ENCODE peak calls at places on chromosomes 3 and 15, in ten cellular contexts. I, T, P, X, M, Q, D, S, W and E are unnamed samples.

GRCh38 chr3:127105587-127105986 is 87.3 kb upstream of the PRR23E start:
- DNase-seq in I (no peak), T (no peak), D (no peak), S (no peak), M (no peak), X (no peak), W (no peak), Q (no peak), P (no peak), E (no peak)

GRCh38 chr3:80770106-80771079 is 991.1 kb downstream of the GBE1 start:
- DNase-seq in W (peak; percentile 6), I (no peak), X (no peak), T (peak; percentile 53), S (peak; percentile 55), M (no peak), Q (no peak), D (no peak), P (no peak), E (no peak)

GRCh38 chr3:165339753-165340152 is 143.6 kb upstream of the SLITRK3 start:
- DNase-seq in S (no peak), Q (no peak), M (no peak), I (no peak), P (no peak), D (peak; percentile 31), W (no peak), T (peak; percentile 33), X (no peak), E (peak; percentile 32)

GRCh38 chr3:51642462-51642861 is 28.6 kb upstream of the TEX264 start:
- DNase-seq in D (no peak), T (no peak), P (no peak), Q (no peak), W (no peak), X (no peak), I (no peak), M (no peak), S (peak; percentile 33), E (no peak)

GRCh38 chr3:157132936-157133335 is 27.0 kb downstream of the CCNL1 start:
- DNase-seq in P (peak; percentile 88), I (no peak), D (no peak), S (no peak), W (no peak), T (no peak), X (no peak), M (no peak), Q (no peak), E (no peak)

GRCh38 chr3:136990826-136991225 is 33.0 kb downstream of the IL20RB start:
- DNase-seq in I (no peak), Q (no peak), M (no peak), S (no peak), W (no peak), T (no peak), P (no peak), D (no peak), X (no peak), E (no peak)

GRCh38 chr3:10286596-10287295 is 6.0 kb downstream of the GHRL start:
- DNase-seq in S (peak; percentile 78), M (peak; percentile 45), I (no peak), D (no peak), Q (peak; percentile 58), P (peak; percentile 36), W (no peak), X (no peak), T (peak; percentile 10), E (peak; percentile 37)

GRCh38 chr15:35351059-35351458 is 194.9 kb downstream of the DPH6 start:
- DNase-seq in T (no peak), I (no peak), M (no peak), Q (no peak), P (no peak), X (no peak), D (no peak), S (no peak), W (no peak), E (no peak)

GRCh38 chr15:91132079-91132478 is 32.0 kb downstream of the SV2B start:
- DNase-seq in P (no peak), T (no peak), M (no peak), S (no peak), D (no peak), I (no peak), X (no peak), W (peak; percentile 27), Q (no peak), E (no peak)

GRCh38 chr3:126157083-126157768 is 23.2 kb downstream of the ALDH1L1 start:
- DNase-seq in T (no peak), S (no peak), W (no peak), P (no peak), X (no peak), I (no peak), D (no peak), Q (no peak), M (no peak), E (no peak)

GRCh38 chr3:8110966-8111798 is 390.4 kb upstream of the LMCD1 start:
- DNase-seq in M (peak; percentile 5), I (no peak), W (peak; percentile 44), D (peak; percentile 1), T (peak; percentile 1), Q (peak; percentile 58), S (peak; percentile 76), P (peak; percentile 77), X (peak; percentile 29), E (peak; percentile 26)

GRCh38 chr3:6799264-6799915 is 61.5 kb upstream of the GRM7 start:
- DNase-seq in Q (peak; percentile 3), W (peak; percentile 54), T (peak; percentile 30), D (no peak), S (peak; percentile 52), P (no peak), M (no peak), X (peak; percentile 31), I (no peak), E (no peak)

GRCh38 chr3:46946416-46946815 is 30.1 kb downstream of the CCDC12 start:
- DNase-seq in D (no peak), I (no peak), W (no peak), X (no peak), P (no peak), Q (no peak), S (no peak), M (no peak), T (no peak), E (no peak)

GRCh38 chr15:38213392-38213791 is 39.2 kb upstream of the SPRED1 start:
- DNase-seq in S (no peak), W (no peak), X (no peak), I (no peak), D (no peak), M (no peak), P (no peak), T (no peak), Q (no peak), E (no peak)